ENCODE peak calls at places on chromosomes 16 and 17, in four cellular contexts. T, G, P and R are unnamed samples.

GRCh38 chr16:68529608-68529930 is 9.5 kb upstream of the ZFP90 start:
- DNase-seq in T (no peak), G (no peak), P (no peak), R (no peak)

GRCh38 chr17:72119963-72120877 is 600 bp upstream of the SOX9 start:
- DNase-seq in P (no peak), G (peak), T (no peak), R (no peak)

GRCh38 chr16:4142268-4142667 is 26.0 kb upstream of the ADCY9 start:
- DNase-seq in P (no peak), T (no peak), G (no peak), R (no peak)

GRCh38 chr17:17822189-17822978 is 14.4 kb downstream of the SREBF1 start:
- DNase-seq in T (no peak), G (peak), P (no peak), R (peak)

GRCh38 chr17:37191219-37191618 is 184.6 kb upstream of the C17orf78 start:
- DNase-seq in P (no peak), G (no peak), T (no peak), R (no peak)

GRCh38 chr16:48117217-48118105 is 38.3 kb downstream of the ABCC12 start:
- DNase-seq in T (peak), G (peak), P (no peak), R (peak)

GRCh38 chr17:38602862-38603785 is 2.6 kb downstream of the SRCIN1 start:
- DNase-seq in T (no peak), G (no peak), P (no peak), R (no peak)

GRCh38 chr17:39244600-39245570 is 19.1 kb upstream of the STAC2 start:
- DNase-seq in P (peak), T (peak), G (peak), R (peak)

GRCh38 chr16:50282010-50282538 is 15.7 kb downstream of the ADCY7 start:
- DNase-seq in T (peak), P (peak), G (peak), R (peak)

GRCh38 chr17:57488856-57489255 is 232.5 kb downstream of the MSI2 start:
- DNase-seq in T (no peak), P (no peak), G (no peak), R (no peak)

GRCh38 chr16:19785512-19786130 is 67.5 kb downstream of the IQCK start:
- DNase-seq in T (no peak), G (peak), P (no peak), R (no peak)

GRCh38 chr17:50189396-50190277 is 11.8 kb downstream of the COL1A1 start:
- DNase-seq in G (no peak), P (no peak), T (no peak), R (no peak)

GRCh38 chr17:44793885-44794698 is 35.3 kb downstream of the ADAM11 start:
- DNase-seq in G (no peak), T (no peak), P (no peak), R (no peak)

GRCh38 chr17:50437409-50437808 is 11.4 kb downstream of the ACSF2 start:
- DNase-seq in P (no peak), G (no peak), T (no peak), R (no peak)

GRCh38 chr16:83912152-83912948 is 13.4 kb downstream of the MLYCD start:
- DNase-seq in P (no peak), T (no peak), G (no peak), R (no peak)

GRCh38 chr17:66373944-66374817 is 71.8 kb downstream of the PRKCA start:
- DNase-seq in G (no peak), P (no peak), T (peak), R (peak)

GRCh38 chr16:86961133-86961720 is 356.0 kb downstream of the C16orf95 start:
- DNase-seq in P (no peak), T (no peak), G (no peak), R (no peak)

GRCh38 chr16:82580293-82580900 is 46.4 kb upstream of the CDH13 start:
- DNase-seq in G (no peak), P (no peak), T (peak), R (no peak)

GRCh38 chr16:27289669-27290068 is 21.1 kb upstream of the NSMCE1 start:
- DNase-seq in T (no peak), P (no peak), G (no peak), R (no peak)

GRCh38 chr16:48632137-48632774 is 22.3 kb upstream of the N4BP1 start:
- DNase-seq in T (peak), G (no peak), P (no peak), R (no peak)

GRCh38 chr16:27441276-27441675 is 39.3 kb downstream of the IL21R start:
- DNase-seq in P (no peak), T (no peak), G (no peak), R (no peak)

GRCh38 chr17:50213026-50214015 is 11.9 kb upstream of the COL1A1 start:
- DNase-seq in G (no peak), P (no peak), T (peak), R (peak)

GRCh38 chr17:65131946-65132345 is 5.2 kb upstream of the RGS9 start:
- DNase-seq in T (no peak), P (no peak), G (no peak), R (no peak)

GRCh38 chr16:48321307-48322036 is 63.7 kb downstream of the SIAH1 start:
- DNase-seq in P (no peak), G (no peak), T (peak), R (no peak)

GRCh38 chr17:5126719-5127488 is 11.1 kb downstream of the USP6 start:
- DNase-seq in P (no peak), G (no peak), T (no peak), R (no peak)

GRCh38 chr17:5128905-5129535 is 13.2 kb downstream of the USP6 start:
- DNase-seq in G (no peak), T (no peak), P (no peak), R (no peak)

GRCh38 chr17:5123343-5124124 is 7.7 kb downstream of the USP6 start:
- DNase-seq in T (no peak), G (no peak), P (no peak), R (no peak)

GRCh38 chr17:5131146-5131715 is 15.4 kb downstream of the USP6 start:
- DNase-seq in P (no peak), G (no peak), T (no peak), R (no peak)

GRCh38 chr17:5127910-5128309 is 12.1 kb downstream of the USP6 start:
- DNase-seq in G (no peak), T (no peak), P (no peak), R (no peak)
- TF ChIP-seq POLR2A in G (no peak), T (no peak), P (no peak), R (no peak)

GRCh38 chr16:424033-424622 is 1.3 kb upstream of the RAB11FIP3 start:
- DNase-seq in P (no peak), G (peak), T (peak), R (peak)
- TF ChIP-seq POLR2A in P (no peak), G (no peak), T (no peak), R (no peak)

GRCh38 chr16:8632675-8633182 is 11.2 kb downstream of the METTL22 start:
- DNase-seq in T (peak), G (peak), P (no peak), R (no peak)
- TF ChIP-seq POLR2A in T (no peak), G (no peak), P (no peak), R (no peak)

GRCh38 chr16:58392215-58393137 is at the start of gene GINS3:
- DNase-seq in G (peak), T (peak), P (peak), R (peak)
- TF ChIP-seq POLR2A in G (no peak), T (peak), P (no peak), R (peak)

GRCh38 chr17:41518789-41519449 is at the start of gene KRT15:
- DNase-seq in G (no peak), T (no peak), P (no peak), R (no peak)
- TF ChIP-seq POLR2A in G (no peak), T (no peak), P (no peak), R (no peak)

GRCh38 chr17:2054740-2055493 is at the start of gene HIC1:
- DNase-seq in G (peak), T (peak), P (no peak), R (peak)
- TF ChIP-seq POLR2A in G (peak), T (no peak), P (no peak), R (no peak)

DNA sequence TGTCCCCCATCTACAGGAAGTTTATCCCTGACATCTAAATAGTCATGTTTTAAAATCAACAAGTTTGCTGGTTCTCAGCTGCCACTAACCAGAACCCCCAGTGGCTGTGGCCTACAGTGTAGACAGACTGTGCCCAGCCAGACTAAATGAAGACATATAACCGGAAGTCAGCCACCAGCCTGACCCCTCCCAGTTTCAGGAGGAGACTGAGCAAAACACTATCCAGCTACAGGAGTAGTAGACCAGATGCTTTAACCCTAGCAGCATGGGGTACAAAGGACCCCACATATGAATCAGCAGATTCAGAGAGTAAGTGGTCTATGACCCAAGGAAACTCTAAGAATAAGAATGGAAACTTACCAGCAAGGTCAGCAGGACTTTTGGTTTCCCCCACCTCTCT is 83.4 kb downstream of the HIC1 start:
- DNase-seq in G (no peak), T (peak), P (no peak), R (no peak)
- TF ChIP-seq POLR2A in G (no peak), T (no peak), P (no peak), R (no peak)

GRCh38 chr16:75236736-75237397 is 14.6 kb downstream of the BCAR1 start:
- DNase-seq in T (no peak), P (no peak), G (no peak), R (no peak)
- TF ChIP-seq POLR2A in T (no peak), P (no peak), G (no peak), R (no peak)

GRCh38 chr17:77446959-77447634 is 306.3 kb downstream of the SEC14L1 start:
- DNase-seq in T (no peak), G (no peak), P (no peak), R (no peak)
- TF ChIP-seq POLR2A in T (no peak), G (no peak), P (no peak), R (no peak)

GRCh38 chr17:78529871-78530670 is 47.1 kb downstream of the DNAH17 start:
- DNase-seq in T (no peak), P (no peak), G (no peak), R (no peak)
- TF ChIP-seq POLR2A in T (no peak), P (no peak), G (no peak), R (no peak)